ENCODE peak calls at places on chromosome 7, in six cellular contexts. Q is trophoblast cell, M is heart right ventricle, D is heart left ventricle, K is left ventricle myocardium inferior, X is endodermal cell. E is an unnamed sample.

GRCh38 chr7:98178321-98178720 is 32.9 kb upstream of the BHLHA15 start:
- DNase-seq in K (peak), Q (peak), M (peak), D (peak), X (no peak), E (no peak)

GRCh38 chr7:23404546-23405239 is 65.6 kb downstream of the IGF2BP3 start:
- DNase-seq in X (no peak), D (no peak), Q (no peak), K (no peak), M (no peak), E (no peak)

GRCh38 chr7:30366606-30367005 is 82.2 kb downstream of the ZNRF2 start:
- DNase-seq in D (no peak), X (no peak), Q (no peak), M (no peak), K (no peak), E (no peak)

GRCh38 chr7:646951-647350 is 79.5 kb upstream of the DNAAF5 start:
- DNase-seq in Q (no peak), D (no peak), X (no peak), K (no peak), M (no peak), E (no peak)

GRCh38 chr7:81447351-81447952 is 322.4 kb downstream of the HGF start:
- DNase-seq in M (no peak), D (no peak), K (no peak), X (peak), Q (peak), E (no peak)

GRCh38 chr7:93799750-93800357 is 90.7 kb downstream of the TFPI2 start:
- DNase-seq in M (no peak), Q (peak), K (no peak), X (no peak), D (no peak), E (no peak)

GRCh38 chr7:55255501-55256445 is 109.4 kb upstream of the LANCL2 start:
- DNase-seq in K (peak), Q (peak), M (peak), D (peak), X (peak), E (peak)

GRCh38 chr7:16695621-16696237 is 49.7 kb downstream of the BZW2 start:
- DNase-seq in M (no peak), X (peak), D (no peak), Q (peak), K (no peak), E (no peak)

GRCh38 chr7:153047569-153047968 is 288.0 kb downstream of the ACTR3B start:
- DNase-seq in K (no peak), M (no peak), X (no peak), Q (no peak), D (no peak), E (no peak)

GRCh38 chr7:94297397-94297838 is 97.3 kb upstream of the COL1A2 start:
- DNase-seq in X (no peak), M (peak), D (peak), K (peak), Q (peak), E (peak)

GRCh38 chr7:43952028-43952427 is 25.8 kb downstream of the UBE2D4 start:
- DNase-seq in M (no peak), K (no peak), Q (no peak), X (no peak), D (no peak), E (no peak)

GRCh38 chr7:82012453-82012852 is 242.6 kb upstream of the HGF start:
- DNase-seq in K (no peak), Q (no peak), M (no peak), X (no peak), D (no peak), E (no peak)

GRCh38 chr7:92778972-92779371 is 57.4 kb downstream of the CDK6 start:
- DNase-seq in D (no peak), K (no peak), X (no peak), M (no peak), Q (no peak), E (peak)

GRCh38 chr7:28804990-28805389 is 153.1 kb downstream of the TRIL start:
- DNase-seq in K (no peak), Q (no peak), M (no peak), X (no peak), D (no peak), E (no peak)

GRCh38 chr7:39085590-39086049 is 107.9 kb downstream of the POU6F2 start:
- DNase-seq in M (no peak), K (no peak), X (peak), Q (no peak), D (no peak), E (no peak)
- H3K4me3 ChIP-seq in M (peak), K (peak), X (peak), Q (no peak), D (no peak), E (no peak)

DNA sequence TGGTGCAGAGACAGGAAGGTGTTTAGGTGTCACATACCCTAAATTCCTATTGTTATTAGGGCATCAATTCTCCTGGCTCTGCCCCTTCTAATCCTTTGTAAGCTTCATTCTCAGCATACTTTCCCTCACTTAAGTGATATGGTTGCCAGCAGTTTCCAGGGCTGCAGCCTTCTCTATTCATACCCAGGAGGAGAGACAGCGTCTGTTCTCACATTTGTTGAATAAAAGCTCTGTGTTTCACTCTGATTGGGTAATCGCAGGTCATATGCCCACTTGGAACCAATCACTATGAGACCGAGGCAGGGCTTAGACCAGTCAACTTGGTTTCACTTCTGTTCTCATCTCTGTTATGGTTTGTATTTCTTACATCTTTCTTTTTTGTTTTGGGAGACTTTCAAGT is 109.6 kb upstream of the MTPN start:
- DNase-seq in X (peak), Q (peak), K (no peak), D (peak), M (no peak), E (peak)
- H3K4me3 ChIP-seq in X (peak), Q (no peak), K (peak), D (no peak), M (peak), E (peak)

GRCh38 chr7:65379318-65379717 is 5.7 kb downstream of the ZNF92 start:
- DNase-seq in X (no peak), M (no peak), D (no peak), Q (no peak), K (no peak), E (no peak)

GRCh38 chr7:65382452-65382851 is 8.8 kb downstream of the ZNF92 start:
- DNase-seq in Q (no peak), D (no peak), X (no peak), M (no peak), K (no peak), E (no peak)

DNA sequence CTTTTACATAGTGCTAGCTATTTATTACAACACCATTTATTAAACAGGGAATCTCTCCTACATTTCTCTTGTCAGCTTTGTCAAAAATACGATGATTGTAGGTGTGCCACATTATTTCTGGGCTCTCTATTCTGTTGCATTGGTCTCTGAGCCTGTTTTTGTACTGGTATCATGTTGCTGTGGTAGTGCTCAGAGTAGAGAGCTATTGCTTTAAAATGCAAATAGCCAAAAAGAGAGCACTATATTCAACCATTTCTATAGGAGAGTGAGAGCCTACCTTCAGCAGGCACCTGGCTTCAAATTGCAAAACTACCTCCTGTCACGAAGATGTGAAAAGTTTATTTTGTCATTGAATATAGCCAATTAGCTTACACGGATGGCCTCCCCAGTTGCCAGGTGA is 8.1 kb downstream of the ZNF92 start:
- DNase-seq in K (no peak), M (no peak), X (no peak), Q (no peak), D (no peak), E (no peak)
- H3K4me3 ChIP-seq in K (no peak), M (no peak), X (no peak), Q (no peak), D (no peak), E (no peak)

GRCh38 chr7:151166629-151167196 is 781 bp downstream of the GBX1 start:
- DNase-seq in K (no peak), M (no peak), D (no peak), X (peak), Q (peak), E (no peak)
- H3K4me3 ChIP-seq in K (peak), M (peak), D (peak), X (peak), Q (no peak), E (peak)

GRCh38 chr7:90681336-90682019 is 85.4 kb downstream of the CDK14 start:
- DNase-seq in K (no peak), Q (no peak), D (no peak), X (no peak), M (no peak), E (no peak)
- H3K4me3 ChIP-seq in K (no peak), Q (no peak), D (no peak), X (no peak), M (no peak), E (no peak)

DNA sequence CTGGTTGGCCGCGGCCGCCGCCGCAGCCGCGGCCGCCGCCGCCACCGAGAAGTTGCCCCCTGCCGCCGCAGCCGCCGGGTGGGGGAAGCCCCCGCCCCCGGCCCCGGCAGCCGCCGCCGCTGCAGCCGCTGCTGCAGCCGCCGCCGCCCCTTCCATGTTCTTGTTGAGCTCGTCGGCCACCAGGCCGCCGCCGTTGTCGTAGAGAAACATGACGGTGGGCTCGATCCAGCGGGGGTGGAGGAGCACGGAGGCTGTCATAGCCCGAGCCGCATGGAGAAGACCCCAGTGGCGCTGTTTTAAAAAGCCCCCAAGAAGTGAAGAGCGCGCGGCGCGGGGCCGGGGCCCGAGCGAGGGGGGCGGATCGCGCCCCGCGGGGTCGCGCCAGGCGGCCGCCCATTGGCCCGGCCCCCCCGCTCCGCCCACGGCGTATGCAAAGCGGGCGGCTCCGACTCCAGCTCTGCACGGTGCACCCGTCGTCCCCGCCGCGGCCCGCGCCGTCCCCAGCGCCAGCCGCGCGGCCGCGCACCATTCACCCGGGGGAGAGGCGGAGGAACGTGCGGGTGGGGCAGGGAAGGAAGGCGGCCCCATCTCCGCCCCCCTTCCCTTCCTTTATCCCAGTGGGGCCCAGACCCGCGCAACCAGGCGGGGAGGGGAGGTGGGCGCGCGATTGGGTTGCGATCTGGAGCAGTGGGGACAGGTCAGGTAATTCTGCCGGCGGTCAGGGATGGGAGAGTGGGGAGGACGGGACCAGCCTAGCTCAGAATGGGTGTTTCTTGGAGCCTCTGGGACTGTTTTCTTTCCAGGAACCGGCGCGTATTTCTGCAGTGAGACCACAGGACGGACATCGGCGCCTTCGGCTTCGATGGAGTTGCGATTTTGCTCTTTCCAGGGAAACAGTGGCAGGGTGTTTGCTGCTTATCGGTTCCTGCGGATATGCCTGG is at the start of gene HOXA13:
- DNase-seq in Q (peak), M (no peak), X (peak), K (no peak), D (no peak), E (no peak)
- H3K4me3 ChIP-seq in Q (peak), M (peak), X (no peak), K (peak), D (peak), E (peak)

GRCh38 chr7:4247106-4247876 is 434.8 kb upstream of the FOXK1 start:
- DNase-seq in K (no peak), M (no peak), Q (no peak), X (no peak), D (no peak), E (no peak)
- H3K4me3 ChIP-seq in K (no peak), M (no peak), Q (no peak), X (no peak), D (no peak), E (no peak)

GRCh38 chr7:1942704-1943294 is 272.7 kb downstream of the ELFN1 start:
- DNase-seq in M (peak), X (no peak), D (no peak), K (peak), Q (no peak), E (no peak)

GRCh38 chr7:1945558-1945957 is 275.5 kb downstream of the ELFN1 start:
- DNase-seq in D (no peak), K (no peak), M (peak), X (no peak), Q (no peak), E (no peak)

GRCh38 chr7:1943326-1943725 is 273.2 kb downstream of the ELFN1 start:
- DNase-seq in K (peak), D (no peak), Q (no peak), M (peak), X (no peak), E (no peak)

GRCh38 chr7:1944619-1945210 is 274.6 kb downstream of the ELFN1 start:
- DNase-seq in X (no peak), D (no peak), Q (no peak), M (peak), K (peak), E (no peak)

GRCh38 chr7:1943933-1944618 is 274.0 kb downstream of the ELFN1 start:
- DNase-seq in K (peak), M (peak), D (no peak), Q (no peak), X (no peak), E (no peak)
- H3K4me3 ChIP-seq in K (no peak), M (no peak), D (no peak), Q (no peak), X (no peak), E (no peak)

DNA sequence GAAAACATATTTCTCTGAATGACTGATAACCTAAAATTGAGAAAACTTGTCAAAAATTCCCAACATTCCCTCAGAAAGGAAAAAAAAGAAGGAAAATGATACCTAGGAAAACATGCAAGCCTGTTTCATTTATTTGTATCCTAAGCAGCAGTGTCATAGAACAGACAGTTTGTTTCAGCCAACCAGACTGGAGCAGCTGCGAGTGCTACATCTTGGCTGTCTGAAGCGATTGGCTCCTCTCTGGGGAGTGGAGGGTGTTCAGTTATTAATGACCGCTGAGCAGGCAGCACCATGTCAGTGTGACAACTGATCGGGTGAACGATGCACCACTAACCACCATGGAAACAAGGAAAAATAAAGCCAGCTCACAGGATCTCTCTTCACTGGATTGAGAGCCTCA is at the start of gene LRRN3:
- DNase-seq in X (peak), Q (peak), D (peak), K (peak), M (peak), E (peak)
- H3K4me3 ChIP-seq in X (peak), Q (no peak), D (peak), K (peak), M (peak), E (peak)

E was measured in ovary.